ENCODE peak calls at places on chromosomes 1 and 21, in ten cellular contexts. One of them, this sample, is unnamed.

GRCh38 chr1:190479028-190479427 is 1.4 kb upstream of the BRINP3 start:
- DNase-seq in GM23338: peak
- DNase-seq in mucosa of descending colon: peak
- DNase-seq in Peyer's patch: no peak
- DNase-seq in H9: no peak
- DNase-seq in fibroblast of villous mesenchyme: no peak
- DNase-seq in B cell: no peak
- DNase-seq in CD8-positive, alpha-beta T cell: no peak
- DNase-seq in lung: no peak
- DNase-seq in fibroblast of the aortic adventitia: peak
- DNase-seq in this sample: no peak

GRCh38 chr1:31372961-31373896 is at the start of gene FABP3:
- DNase-seq in fibroblast of the aortic adventitia: peak
- DNase-seq in Peyer's patch: peak
- DNase-seq in fibroblast of villous mesenchyme: peak
- DNase-seq in CD8-positive, alpha-beta T cell: no peak
- DNase-seq in B cell: no peak
- DNase-seq in mucosa of descending colon: peak
- DNase-seq in H9: peak
- DNase-seq in lung: peak
- DNase-seq in GM23338: peak
- DNase-seq in this sample: peak

GRCh38 chr1:32241011-32241763 is 5.8 kb upstream of the FAM167B start:
- DNase-seq in Peyer's patch: peak
- DNase-seq in CD8-positive, alpha-beta T cell: no peak
- DNase-seq in H9: peak
- DNase-seq in fibroblast of the aortic adventitia: peak
- DNase-seq in fibroblast of villous mesenchyme: peak
- DNase-seq in lung: peak
- DNase-seq in mucosa of descending colon: peak
- DNase-seq in GM23338: peak
- DNase-seq in B cell: peak
- DNase-seq in this sample: peak

GRCh38 chr1:34828611-34829010 is 30.9 kb downstream of the SMIM12 start:
- DNase-seq in mucosa of descending colon: no peak
- DNase-seq in B cell: no peak
- DNase-seq in CD8-positive, alpha-beta T cell: no peak
- DNase-seq in lung: no peak
- DNase-seq in GM23338: no peak
- DNase-seq in fibroblast of villous mesenchyme: no peak
- DNase-seq in Peyer's patch: no peak
- DNase-seq in H9: no peak
- DNase-seq in fibroblast of the aortic adventitia: no peak
- DNase-seq in this sample: no peak

GRCh38 chr1:154567386-154568164 is at the start of gene CHRNB2:
- DNase-seq in CD8-positive, alpha-beta T cell: peak
- DNase-seq in fibroblast of villous mesenchyme: peak
- DNase-seq in H9: peak
- DNase-seq in mucosa of descending colon: peak
- DNase-seq in lung: peak
- DNase-seq in B cell: peak
- DNase-seq in GM23338: peak
- DNase-seq in Peyer's patch: peak
- DNase-seq in fibroblast of the aortic adventitia: peak
- DNase-seq in this sample: peak

GRCh38 chr1:17356387-17356992 is 15.5 kb upstream of the PADI6 start:
- DNase-seq in Peyer's patch: no peak
- DNase-seq in H9: peak
- DNase-seq in B cell: no peak
- DNase-seq in lung: no peak
- DNase-seq in GM23338: no peak
- DNase-seq in mucosa of descending colon: no peak
- DNase-seq in fibroblast of the aortic adventitia: no peak
- DNase-seq in fibroblast of villous mesenchyme: no peak
- DNase-seq in CD8-positive, alpha-beta T cell: no peak
- DNase-seq in this sample: no peak

GRCh38 chr1:230186003-230186863 is 119.2 kb downstream of the GALNT2 start:
- DNase-seq in CD8-positive, alpha-beta T cell: no peak
- DNase-seq in H9: peak
- DNase-seq in GM23338: peak
- DNase-seq in fibroblast of the aortic adventitia: peak
- DNase-seq in lung: peak
- DNase-seq in Peyer's patch: no peak
- DNase-seq in B cell: no peak
- DNase-seq in mucosa of descending colon: peak
- DNase-seq in fibroblast of villous mesenchyme: peak
- DNase-seq in this sample: no peak

GRCh38 chr1:109252893-109253802 is 3.8 kb downstream of the CELSR2 start:
- DNase-seq in mucosa of descending colon: no peak
- DNase-seq in lung: no peak
- DNase-seq in B cell: no peak
- DNase-seq in fibroblast of the aortic adventitia: no peak
- DNase-seq in Peyer's patch: no peak
- DNase-seq in fibroblast of villous mesenchyme: no peak
- DNase-seq in GM23338: no peak
- DNase-seq in CD8-positive, alpha-beta T cell: no peak
- DNase-seq in H9: no peak
- DNase-seq in this sample: no peak

GRCh38 chr1:96370752-96371151 is 350.8 kb upstream of the PTBP2 start:
- DNase-seq in fibroblast of the aortic adventitia: peak
- DNase-seq in CD8-positive, alpha-beta T cell: no peak
- DNase-seq in H9: no peak
- DNase-seq in Peyer's patch: no peak
- DNase-seq in lung: no peak
- DNase-seq in GM23338: no peak
- DNase-seq in B cell: no peak
- DNase-seq in fibroblast of villous mesenchyme: peak
- DNase-seq in mucosa of descending colon: no peak
- DNase-seq in this sample: no peak

GRCh38 chr1:39886757-39887231 is 3.5 kb upstream of the TRIT1 start:
- DNase-seq in mucosa of descending colon: no peak
- DNase-seq in Peyer's patch: no peak
- DNase-seq in fibroblast of villous mesenchyme: no peak
- DNase-seq in fibroblast of the aortic adventitia: no peak
- DNase-seq in B cell: no peak
- DNase-seq in GM23338: peak
- DNase-seq in lung: no peak
- DNase-seq in H9: no peak
- DNase-seq in CD8-positive, alpha-beta T cell: no peak
- DNase-seq in this sample: no peak

GRCh38 chr1:22829001-22829989 is 118.7 kb downstream of the EPHB2 start:
- DNase-seq in CD8-positive, alpha-beta T cell: no peak
- DNase-seq in mucosa of descending colon: no peak
- DNase-seq in H9: no peak
- DNase-seq in fibroblast of the aortic adventitia: peak
- DNase-seq in Peyer's patch: no peak
- DNase-seq in B cell: no peak
- DNase-seq in GM23338: no peak
- DNase-seq in fibroblast of villous mesenchyme: peak
- DNase-seq in lung: no peak
- DNase-seq in this sample: no peak

GRCh38 chr1:27274204-27274603 is 39.8 kb downstream of the WDTC1 start:
- DNase-seq in lung: no peak
- DNase-seq in GM23338: no peak
- DNase-seq in Peyer's patch: no peak
- DNase-seq in H9: no peak
- DNase-seq in CD8-positive, alpha-beta T cell: no peak
- DNase-seq in mucosa of descending colon: no peak
- DNase-seq in fibroblast of the aortic adventitia: no peak
- DNase-seq in fibroblast of villous mesenchyme: no peak
- DNase-seq in B cell: no peak
- DNase-seq in this sample: no peak

GRCh38 chr1:245008761-245009160 is 144.4 kb upstream of the HNRNPU start:
- DNase-seq in H9: no peak
- DNase-seq in CD8-positive, alpha-beta T cell: no peak
- DNase-seq in fibroblast of villous mesenchyme: peak
- DNase-seq in GM23338: no peak
- DNase-seq in fibroblast of the aortic adventitia: peak
- DNase-seq in Peyer's patch: no peak
- DNase-seq in mucosa of descending colon: no peak
- DNase-seq in B cell: no peak
- DNase-seq in lung: no peak
- DNase-seq in this sample: no peak

GRCh38 chr1:24932725-24933294 is 2.7 kb upstream of the RUNX3 start:
- DNase-seq in lung: no peak
- DNase-seq in GM23338: no peak
- DNase-seq in mucosa of descending colon: no peak
- DNase-seq in H9: no peak
- DNase-seq in B cell: no peak
- DNase-seq in fibroblast of the aortic adventitia: no peak
- DNase-seq in CD8-positive, alpha-beta T cell: no peak
- DNase-seq in Peyer's patch: no peak
- DNase-seq in fibroblast of villous mesenchyme: no peak
- DNase-seq in this sample: no peak

GRCh38 chr1:228767636-228768344 is 32.5 kb downstream of the RHOU start:
- DNase-seq in Peyer's patch: no peak
- DNase-seq in B cell: no peak
- DNase-seq in fibroblast of villous mesenchyme: no peak
- DNase-seq in CD8-positive, alpha-beta T cell: no peak
- DNase-seq in GM23338: no peak
- DNase-seq in lung: no peak
- DNase-seq in fibroblast of the aortic adventitia: no peak
- DNase-seq in mucosa of descending colon: no peak
- DNase-seq in H9: no peak
- DNase-seq in this sample: no peak

GRCh38 chr1:172485626-172486025 is 41.8 kb upstream of the PIGC start:
- DNase-seq in lung: no peak
- DNase-seq in H9: no peak
- DNase-seq in CD8-positive, alpha-beta T cell: no peak
- DNase-seq in Peyer's patch: no peak
- DNase-seq in fibroblast of villous mesenchyme: no peak
- DNase-seq in mucosa of descending colon: no peak
- DNase-seq in GM23338: no peak
- DNase-seq in B cell: no peak
- DNase-seq in fibroblast of the aortic adventitia: no peak
- DNase-seq in this sample: no peak

GRCh38 chr1:7149080-7149838 is 364.0 kb downstream of the CAMTA1 start:
- DNase-seq in fibroblast of the aortic adventitia: no peak
- DNase-seq in H9: peak
- DNase-seq in CD8-positive, alpha-beta T cell: no peak
- DNase-seq in mucosa of descending colon: peak
- DNase-seq in GM23338: peak
- DNase-seq in B cell: no peak
- DNase-seq in fibroblast of villous mesenchyme: no peak
- DNase-seq in Peyer's patch: no peak
- DNase-seq in lung: peak
- DNase-seq in this sample: no peak

GRCh38 chr1:56625823-56626222 is 19.3 kb upstream of the PRKAA2 start:
- DNase-seq in GM23338: no peak
- DNase-seq in fibroblast of villous mesenchyme: no peak
- DNase-seq in fibroblast of the aortic adventitia: no peak
- DNase-seq in Peyer's patch: no peak
- DNase-seq in lung: no peak
- DNase-seq in B cell: no peak
- DNase-seq in H9: no peak
- DNase-seq in CD8-positive, alpha-beta T cell: no peak
- DNase-seq in mucosa of descending colon: no peak
- DNase-seq in this sample: no peak

DNA sequence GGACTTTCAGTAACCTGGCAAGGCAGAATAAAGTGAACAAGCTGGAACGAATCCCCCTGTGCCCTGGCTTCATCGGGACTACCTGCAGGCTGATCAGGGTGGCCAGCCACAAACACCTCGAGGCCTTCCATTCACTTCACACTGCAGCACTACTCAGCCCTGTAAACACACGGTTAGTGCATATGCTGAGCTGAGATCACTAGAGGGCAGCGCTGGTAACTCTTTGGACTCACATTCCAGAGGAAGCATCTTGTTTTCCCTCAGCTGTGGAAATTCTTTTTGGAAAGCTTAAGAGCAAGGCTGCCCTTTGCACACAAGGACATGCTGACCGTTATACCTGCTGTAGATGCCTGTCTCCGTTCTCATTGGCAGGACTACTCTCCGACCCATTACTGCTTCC is 32.1 kb downstream of the PCSK9 start:
- DNase-seq in Peyer's patch: no peak
- DNase-seq in H9: peak
- DNase-seq in B cell: no peak
- DNase-seq in CD8-positive, alpha-beta T cell: no peak
- DNase-seq in lung: no peak
- DNase-seq in fibroblast of the aortic adventitia: peak
- DNase-seq in fibroblast of villous mesenchyme: peak
- DNase-seq in GM23338: peak
- DNase-seq in mucosa of descending colon: peak
- DNase-seq in this sample: no peak
- TF ChIP-seq CTCF in Peyer's patch: no peak
- TF ChIP-seq CTCF in H9: peak
- TF ChIP-seq CTCF in B cell: no peak
- TF ChIP-seq CTCF in CD8-positive, alpha-beta T cell: no peak
- TF ChIP-seq CTCF in lung: no peak
- TF ChIP-seq CTCF in fibroblast of the aortic adventitia: peak
- TF ChIP-seq CTCF in fibroblast of villous mesenchyme: peak
- TF ChIP-seq CTCF in GM23338: peak
- TF ChIP-seq CTCF in mucosa of descending colon: no peak
- TF ChIP-seq CTCF in this sample: peak

DNA sequence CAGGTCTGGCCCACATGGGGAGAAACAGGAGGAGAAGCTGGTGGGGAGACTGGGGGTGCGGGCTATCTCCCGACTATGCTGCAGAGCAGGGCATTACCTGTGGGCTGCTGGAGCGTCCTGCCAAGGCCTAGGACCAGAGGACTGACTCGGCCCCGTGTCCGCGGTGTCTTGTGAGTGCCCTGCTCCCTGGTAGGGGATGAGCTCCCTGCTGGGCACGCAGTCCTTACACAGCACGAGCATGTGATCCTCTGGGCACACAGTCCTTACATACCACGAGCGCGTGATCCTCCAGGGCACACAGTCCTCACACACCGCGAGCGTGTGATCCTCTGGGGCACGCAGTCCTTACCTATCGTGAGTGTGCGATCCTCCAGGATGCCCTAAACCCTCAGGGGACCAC is 31.8 kb upstream of the CSF3R start:
- DNase-seq in mucosa of descending colon: no peak
- DNase-seq in H9: no peak
- DNase-seq in fibroblast of villous mesenchyme: no peak
- DNase-seq in B cell: no peak
- DNase-seq in GM23338: no peak
- DNase-seq in fibroblast of the aortic adventitia: no peak
- DNase-seq in lung: no peak
- DNase-seq in CD8-positive, alpha-beta T cell: no peak
- DNase-seq in Peyer's patch: no peak
- DNase-seq in this sample: no peak
- TF ChIP-seq CTCF in mucosa of descending colon: no peak
- TF ChIP-seq CTCF in H9: no peak
- TF ChIP-seq CTCF in fibroblast of villous mesenchyme: no peak
- TF ChIP-seq CTCF in B cell: no peak
- TF ChIP-seq CTCF in GM23338: no peak
- TF ChIP-seq CTCF in fibroblast of the aortic adventitia: no peak
- TF ChIP-seq CTCF in lung: no peak
- TF ChIP-seq CTCF in CD8-positive, alpha-beta T cell: no peak
- TF ChIP-seq CTCF in Peyer's patch: no peak
- TF ChIP-seq CTCF in this sample: no peak

GRCh38 chr21:44999972-45000636 is 60.3 kb downstream of the SLX9 start:
- DNase-seq in fibroblast of the aortic adventitia: no peak
- DNase-seq in GM23338: no peak
- DNase-seq in H9: no peak
- DNase-seq in fibroblast of villous mesenchyme: no peak
- DNase-seq in lung: no peak
- DNase-seq in mucosa of descending colon: no peak
- DNase-seq in B cell: no peak
- DNase-seq in Peyer's patch: no peak
- DNase-seq in CD8-positive, alpha-beta T cell: no peak
- DNase-seq in this sample: no peak
- TF ChIP-seq CTCF in fibroblast of the aortic adventitia: no peak
- TF ChIP-seq CTCF in GM23338: no peak
- TF ChIP-seq CTCF in H9: no peak
- TF ChIP-seq CTCF in fibroblast of villous mesenchyme: no peak
- TF ChIP-seq CTCF in lung: no peak
- TF ChIP-seq CTCF in mucosa of descending colon: no peak
- TF ChIP-seq CTCF in B cell: no peak
- TF ChIP-seq CTCF in Peyer's patch: no peak
- TF ChIP-seq CTCF in CD8-positive, alpha-beta T cell: no peak
- TF ChIP-seq CTCF in this sample: no peak

GRCh38 chr1:226519741-226520598 is 28.6 kb upstream of the STUM start:
- DNase-seq in H9: peak
- DNase-seq in CD8-positive, alpha-beta T cell: no peak
- DNase-seq in B cell: no peak
- DNase-seq in fibroblast of villous mesenchyme: no peak
- DNase-seq in Peyer's patch: no peak
- DNase-seq in mucosa of descending colon: no peak
- DNase-seq in GM23338: peak
- DNase-seq in fibroblast of the aortic adventitia: no peak
- DNase-seq in lung: no peak
- DNase-seq in this sample: no peak
- TF ChIP-seq CTCF in H9: peak
- TF ChIP-seq CTCF in CD8-positive, alpha-beta T cell: no peak
- TF ChIP-seq CTCF in B cell: no peak
- TF ChIP-seq CTCF in fibroblast of villous mesenchyme: no peak
- TF ChIP-seq CTCF in Peyer's patch: no peak
- TF ChIP-seq CTCF in mucosa of descending colon: no peak
- TF ChIP-seq CTCF in GM23338: peak
- TF ChIP-seq CTCF in fibroblast of the aortic adventitia: no peak
- TF ChIP-seq CTCF in lung: no peak
- TF ChIP-seq CTCF in this sample: no peak

This sample was measured in GM10248.